ENCODE peak calls at places on chromosome 12, in nine cellular contexts. One of them, this sample, is unnamed.

GRCh38 chr12:33892425-33892824 is 129.9 kb upstream of the ALG10 start:
- DNase-seq in aorta: no peak
- DNase-seq in fibroblast of lung: no peak
- DNase-seq in tibial nerve: no peak
- DNase-seq in tibial artery: no peak
- DNase-seq in gastrocnemius medialis: no peak
- DNase-seq in body of pancreas: no peak
- DNase-seq in endothelial cell of umbilical vein: no peak
- DNase-seq in heart right ventricle: no peak
- DNase-seq in this sample: no peak

GRCh38 chr12:6230321-6231110 is 30.3 kb downstream of the CD9 start:
- DNase-seq in aorta: no peak
- DNase-seq in fibroblast of lung: peak
- DNase-seq in tibial nerve: peak
- DNase-seq in tibial artery: peak
- DNase-seq in gastrocnemius medialis: peak
- DNase-seq in body of pancreas: peak
- DNase-seq in endothelial cell of umbilical vein: no peak
- DNase-seq in heart right ventricle: no peak
- DNase-seq in this sample: peak

GRCh38 chr12:90627180-90627896 is 327.6 kb downstream of the CCER1 start:
- DNase-seq in aorta: no peak
- DNase-seq in fibroblast of lung: peak
- DNase-seq in tibial nerve: no peak
- DNase-seq in tibial artery: no peak
- DNase-seq in gastrocnemius medialis: no peak
- DNase-seq in body of pancreas: no peak
- DNase-seq in endothelial cell of umbilical vein: peak
- DNase-seq in heart right ventricle: no peak
- DNase-seq in this sample: peak

GRCh38 chr12:51855586-51856428 is 7.3 kb upstream of the FIGNL2 start:
- DNase-seq in aorta: no peak
- DNase-seq in fibroblast of lung: peak
- DNase-seq in tibial nerve: peak
- DNase-seq in tibial artery: no peak
- DNase-seq in gastrocnemius medialis: no peak
- DNase-seq in body of pancreas: no peak
- DNase-seq in endothelial cell of umbilical vein: peak
- DNase-seq in heart right ventricle: peak
- DNase-seq in this sample: no peak

GRCh38 chr12:55930771-55931316 is at the start of gene DGKA:
- DNase-seq in aorta: no peak
- DNase-seq in fibroblast of lung: peak
- DNase-seq in tibial nerve: no peak
- DNase-seq in tibial artery: no peak
- DNase-seq in gastrocnemius medialis: no peak
- DNase-seq in body of pancreas: no peak
- DNase-seq in endothelial cell of umbilical vein: peak
- DNase-seq in heart right ventricle: peak
- DNase-seq in this sample: no peak

GRCh38 chr12:54016478-54016964 is 7.7 kb downstream of the HOXC8 start:
- DNase-seq in aorta: no peak
- DNase-seq in fibroblast of lung: no peak
- DNase-seq in tibial nerve: no peak
- DNase-seq in tibial artery: no peak
- DNase-seq in gastrocnemius medialis: no peak
- DNase-seq in body of pancreas: no peak
- DNase-seq in endothelial cell of umbilical vein: no peak
- DNase-seq in heart right ventricle: no peak
- DNase-seq in this sample: no peak

GRCh38 chr12:93243689-93244513 is 133.8 kb upstream of the NUDT4 start:
- DNase-seq in aorta: no peak
- DNase-seq in fibroblast of lung: peak
- DNase-seq in tibial nerve: peak
- DNase-seq in tibial artery: no peak
- DNase-seq in gastrocnemius medialis: no peak
- DNase-seq in body of pancreas: no peak
- DNase-seq in endothelial cell of umbilical vein: peak
- DNase-seq in heart right ventricle: no peak
- DNase-seq in this sample: peak

GRCh38 chr12:9752145-9752717 is 8.5 kb downstream of the CD69 start:
- DNase-seq in aorta: no peak
- DNase-seq in fibroblast of lung: no peak
- DNase-seq in tibial nerve: no peak
- DNase-seq in tibial artery: no peak
- DNase-seq in gastrocnemius medialis: no peak
- DNase-seq in body of pancreas: no peak
- DNase-seq in endothelial cell of umbilical vein: no peak
- DNase-seq in heart right ventricle: no peak
- DNase-seq in this sample: no peak

GRCh38 chr12:93616584-93617101 is 44.2 kb downstream of the SOCS2 start:
- DNase-seq in aorta: no peak
- DNase-seq in fibroblast of lung: peak
- DNase-seq in tibial nerve: no peak
- DNase-seq in tibial artery: no peak
- DNase-seq in gastrocnemius medialis: no peak
- DNase-seq in body of pancreas: no peak
- DNase-seq in endothelial cell of umbilical vein: no peak
- DNase-seq in heart right ventricle: no peak
- DNase-seq in this sample: no peak

GRCh38 chr12:126084480-126084879 is 1019.2 kb downstream of the AACS start:
- DNase-seq in aorta: no peak
- DNase-seq in fibroblast of lung: peak
- DNase-seq in tibial nerve: no peak
- DNase-seq in tibial artery: no peak
- DNase-seq in gastrocnemius medialis: no peak
- DNase-seq in body of pancreas: no peak
- DNase-seq in endothelial cell of umbilical vein: no peak
- DNase-seq in heart right ventricle: no peak
- DNase-seq in this sample: no peak

GRCh38 chr12:69056743-69057515 is 124.0 kb upstream of the CPM start:
- DNase-seq in aorta: no peak
- DNase-seq in fibroblast of lung: peak
- DNase-seq in tibial nerve: no peak
- DNase-seq in tibial artery: no peak
- DNase-seq in gastrocnemius medialis: no peak
- DNase-seq in body of pancreas: no peak
- DNase-seq in endothelial cell of umbilical vein: no peak
- DNase-seq in heart right ventricle: no peak
- DNase-seq in this sample: no peak

GRCh38 chr12:68804654-68805591 is 3.1 kb upstream of the MDM2 start:
- DNase-seq in aorta: no peak
- DNase-seq in fibroblast of lung: no peak
- DNase-seq in tibial nerve: no peak
- DNase-seq in tibial artery: no peak
- DNase-seq in gastrocnemius medialis: no peak
- DNase-seq in body of pancreas: peak
- DNase-seq in endothelial cell of umbilical vein: no peak
- DNase-seq in heart right ventricle: no peak
- DNase-seq in this sample: no peak

GRCh38 chr12:130787445-130788410 is 51.3 kb downstream of the STX2 start:
- DNase-seq in aorta: no peak
- DNase-seq in fibroblast of lung: peak
- DNase-seq in tibial nerve: no peak
- DNase-seq in tibial artery: no peak
- DNase-seq in gastrocnemius medialis: no peak
- DNase-seq in body of pancreas: no peak
- DNase-seq in endothelial cell of umbilical vein: no peak
- DNase-seq in heart right ventricle: no peak
- DNase-seq in this sample: no peak

GRCh38 chr12:55822228-55822627 is 4.4 kb downstream of the ORMDL2 start:
- DNase-seq in aorta: peak
- DNase-seq in fibroblast of lung: no peak
- DNase-seq in tibial nerve: no peak
- DNase-seq in tibial artery: no peak
- DNase-seq in gastrocnemius medialis: no peak
- DNase-seq in body of pancreas: peak
- DNase-seq in endothelial cell of umbilical vein: no peak
- DNase-seq in heart right ventricle: no peak
- DNase-seq in this sample: no peak

GRCh38 chr12:31118347-31118830 is 44.7 kb downstream of the DDX11 start:
- DNase-seq in aorta: peak
- DNase-seq in fibroblast of lung: no peak
- DNase-seq in tibial nerve: no peak
- DNase-seq in tibial artery: no peak
- DNase-seq in gastrocnemius medialis: no peak
- DNase-seq in body of pancreas: no peak
- DNase-seq in endothelial cell of umbilical vein: no peak
- DNase-seq in heart right ventricle: no peak
- DNase-seq in this sample: no peak

DNA sequence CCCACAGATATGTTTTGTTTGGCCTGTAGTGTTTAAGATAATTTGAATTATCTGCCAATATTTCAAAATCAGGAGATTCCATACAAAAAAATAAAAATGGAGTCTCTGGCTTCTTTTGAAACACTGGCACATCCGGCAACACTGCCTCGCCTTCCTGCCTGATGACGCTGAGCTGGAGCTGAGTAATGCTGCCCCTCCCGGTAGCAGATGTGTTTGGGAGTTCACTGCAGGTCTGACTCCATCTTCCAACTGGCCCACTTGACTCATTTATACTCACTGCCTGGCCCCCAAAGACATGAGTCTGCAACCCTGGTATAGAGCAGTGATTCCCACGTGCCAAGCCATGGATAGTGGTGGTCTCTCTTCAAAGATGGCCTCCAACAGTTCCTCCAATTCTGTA is 7.4 kb downstream of the CIT start:
- DNase-seq in aorta: peak
- DNase-seq in fibroblast of lung: peak
- DNase-seq in tibial nerve: no peak
- DNase-seq in tibial artery: peak
- DNase-seq in gastrocnemius medialis: no peak
- DNase-seq in body of pancreas: no peak
- DNase-seq in endothelial cell of umbilical vein: peak
- DNase-seq in heart right ventricle: no peak
- DNase-seq in this sample: no peak
- H3K27ac ChIP-seq in aorta: no peak
- H3K27ac ChIP-seq in fibroblast of lung: peak
- H3K27ac ChIP-seq in tibial nerve: no peak
- H3K27ac ChIP-seq in tibial artery: no peak
- H3K27ac ChIP-seq in gastrocnemius medialis: no peak
- H3K27ac ChIP-seq in body of pancreas: no peak
- H3K27ac ChIP-seq in endothelial cell of umbilical vein: peak
- H3K27ac ChIP-seq in heart right ventricle: no peak
- H3K27ac ChIP-seq in this sample: no peak

DNA sequence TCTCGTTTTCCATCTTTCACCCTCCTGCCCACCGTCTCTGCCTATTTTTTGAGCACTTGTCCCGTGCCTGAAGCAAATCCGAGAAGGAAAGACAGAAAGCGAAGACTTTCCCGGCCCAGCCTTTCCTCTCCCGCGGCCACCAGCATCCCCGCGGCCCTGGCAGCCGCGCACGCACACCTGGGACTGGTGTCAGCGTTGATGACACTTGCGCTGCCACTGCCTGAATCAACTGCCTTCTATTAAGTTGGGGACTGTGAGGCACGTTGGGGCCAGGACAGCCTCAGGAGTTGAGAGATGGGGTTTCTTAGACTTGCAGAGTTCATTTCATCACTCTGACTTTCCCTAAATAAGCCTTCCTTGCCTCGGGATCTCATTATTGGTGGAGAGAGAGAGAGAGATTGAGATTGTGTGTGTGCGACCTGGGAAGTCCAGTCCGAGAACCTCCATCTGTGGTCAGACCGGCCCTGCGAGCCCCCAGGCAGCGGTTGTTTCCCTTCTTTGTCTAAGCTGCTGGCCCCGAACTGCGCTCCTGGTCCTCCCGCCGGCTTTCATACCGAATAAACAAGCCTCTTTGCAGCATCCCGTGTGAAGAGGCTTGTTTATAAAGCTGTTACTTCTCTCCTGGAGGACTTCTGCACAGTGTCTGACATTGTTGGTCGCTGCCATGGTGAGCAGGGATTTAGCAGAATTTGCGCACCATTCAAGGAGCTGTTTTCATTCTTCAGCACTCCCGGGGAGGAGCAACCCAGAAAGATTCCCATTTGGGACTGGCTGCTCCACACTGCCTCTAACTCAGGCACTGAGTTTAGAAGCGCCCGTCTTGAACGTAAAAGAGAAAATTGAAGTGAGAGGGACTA is 1.5 kb downstream of the PDZRN4 start:
- DNase-seq in aorta: no peak
- DNase-seq in fibroblast of lung: no peak
- DNase-seq in tibial nerve: peak
- DNase-seq in tibial artery: peak
- DNase-seq in gastrocnemius medialis: no peak
- DNase-seq in body of pancreas: no peak
- DNase-seq in endothelial cell of umbilical vein: peak
- DNase-seq in heart right ventricle: no peak
- DNase-seq in this sample: peak
- H3K27ac ChIP-seq in aorta: peak
- H3K27ac ChIP-seq in fibroblast of lung: no peak
- H3K27ac ChIP-seq in tibial nerve: peak
- H3K27ac ChIP-seq in tibial artery: peak
- H3K27ac ChIP-seq in gastrocnemius medialis: no peak
- H3K27ac ChIP-seq in body of pancreas: no peak
- H3K27ac ChIP-seq in endothelial cell of umbilical vein: no peak
- H3K27ac ChIP-seq in heart right ventricle: no peak
- H3K27ac ChIP-seq in this sample: no peak

DNA sequence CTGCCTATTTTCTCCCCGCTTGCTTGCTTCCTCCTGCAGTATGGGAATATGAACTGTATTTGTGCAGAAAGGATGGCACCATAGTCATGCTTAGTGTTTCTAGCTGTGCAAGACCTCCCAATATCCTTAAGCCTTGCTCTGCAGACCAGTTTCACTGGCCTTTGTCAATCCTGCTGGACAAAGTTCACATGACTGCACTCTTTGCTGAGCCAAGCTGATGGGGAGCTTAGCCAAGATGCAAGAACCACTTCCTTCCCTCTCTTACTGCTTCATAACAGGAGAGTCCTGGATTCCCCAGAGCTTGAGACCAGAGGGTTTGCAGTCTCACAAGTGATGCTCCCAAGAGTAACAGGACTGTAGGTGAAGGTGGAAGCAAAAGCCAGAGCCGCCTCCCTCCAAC is 3.8 kb downstream of the ASIC1 start:
- DNase-seq in aorta: no peak
- DNase-seq in fibroblast of lung: no peak
- DNase-seq in tibial nerve: no peak
- DNase-seq in tibial artery: no peak
- DNase-seq in gastrocnemius medialis: peak
- DNase-seq in body of pancreas: no peak
- DNase-seq in endothelial cell of umbilical vein: no peak
- DNase-seq in heart right ventricle: no peak
- DNase-seq in this sample: no peak
- H3K27ac ChIP-seq in aorta: no peak
- H3K27ac ChIP-seq in fibroblast of lung: no peak
- H3K27ac ChIP-seq in tibial nerve: no peak
- H3K27ac ChIP-seq in tibial artery: no peak
- H3K27ac ChIP-seq in gastrocnemius medialis: no peak
- H3K27ac ChIP-seq in body of pancreas: no peak
- H3K27ac ChIP-seq in endothelial cell of umbilical vein: no peak
- H3K27ac ChIP-seq in heart right ventricle: no peak
- H3K27ac ChIP-seq in this sample: no peak

DNA sequence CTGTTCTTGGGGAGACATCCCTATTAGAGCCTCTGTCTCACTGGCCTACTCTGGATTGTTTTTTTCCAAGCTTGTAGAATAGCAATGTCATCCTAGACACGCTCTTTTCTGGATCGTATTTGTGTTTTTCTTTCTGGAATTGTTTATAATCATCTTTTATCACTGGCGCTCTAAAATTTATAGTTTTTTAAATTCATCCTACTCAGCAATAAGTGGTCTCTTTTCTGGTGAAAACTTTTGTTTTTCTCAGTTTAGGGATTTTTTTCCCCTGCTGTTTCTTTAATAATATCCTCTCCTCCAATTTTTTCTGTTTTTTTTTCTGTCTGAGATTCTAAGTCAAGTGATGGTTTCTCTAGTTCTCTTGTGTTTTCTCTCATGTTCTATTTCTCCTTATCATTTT is 25.2 kb downstream of the PDE6H start:
- DNase-seq in aorta: no peak
- DNase-seq in fibroblast of lung: no peak
- DNase-seq in tibial nerve: no peak
- DNase-seq in tibial artery: no peak
- DNase-seq in gastrocnemius medialis: no peak
- DNase-seq in body of pancreas: no peak
- DNase-seq in endothelial cell of umbilical vein: no peak
- DNase-seq in heart right ventricle: no peak
- DNase-seq in this sample: no peak
- H3K27ac ChIP-seq in aorta: no peak
- H3K27ac ChIP-seq in fibroblast of lung: no peak
- H3K27ac ChIP-seq in tibial nerve: no peak
- H3K27ac ChIP-seq in tibial artery: peak
- H3K27ac ChIP-seq in gastrocnemius medialis: no peak
- H3K27ac ChIP-seq in body of pancreas: no peak
- H3K27ac ChIP-seq in endothelial cell of umbilical vein: no peak
- H3K27ac ChIP-seq in heart right ventricle: no peak
- H3K27ac ChIP-seq in this sample: no peak

This sample was measured in left lung.